ENCODE peak calls at places on chromosomes 13 and 19, in six cellular contexts. R is A549, Y is esophagus muscularis mucosa, C is transverse colon, U is tibial nerve, Q is H1. O is an unnamed sample.

GRCh38 chr13:35923347-35923746 is 207.8 kb downstream of the DCLK1 start:
- DNase-seq in C (no peak), R (peak; percentile 19), Y (no peak), Q (no peak), U (no peak), O (no peak)

GRCh38 chr13:112699318-112699918 is 9.6 kb downstream of the ATP11A start:
- DNase-seq in Q (no peak), U (no peak), R (no peak), Y (no peak), C (no peak), O (no peak)

GRCh38 chr19:35156673-35157014 is 2.1 kb downstream of the FXYD5 start:
- DNase-seq in U (no peak), Q (no peak), Y (no peak), R (no peak), C (no peak), O (no peak)

GRCh38 chr13:60112771-60113170 is 51.0 kb downstream of the DIAPH3 start:
- DNase-seq in Q (no peak), U (no peak), R (no peak), C (no peak), Y (no peak), O (no peak)

GRCh38 chr13:64925284-64925683 is 2304.9 kb downstream of the PCDH9 start:
- DNase-seq in C (no peak), Q (peak; percentile 55), U (no peak), R (no peak), Y (no peak), O (no peak)

GRCh38 chr13:29713841-29714240 is 118.4 kb upstream of the SLC7A1 start:
- DNase-seq in U (no peak), Y (no peak), R (peak; percentile 8), Q (no peak), C (no peak), O (no peak)

GRCh38 chr19:3065675-3066357 is 3.5 kb upstream of the TLE5 start:
- DNase-seq in Q (no peak), U (no peak), R (no peak), Y (no peak), C (peak; percentile 79), O (no peak)

GRCh38 chr19:53158119-53158656 is 665 bp downstream of the ZNF347 start:
- DNase-seq in U (no peak), Y (no peak), Q (peak; percentile 65), C (peak; percentile 39), R (no peak), O (peak; percentile 35)

GRCh38 chr13:24670927-24671326 is 9.3 kb upstream of the ATP12A start:
- DNase-seq in C (no peak), R (peak; percentile 60), U (no peak), Q (no peak), Y (no peak), O (no peak)

GRCh38 chr13:76980075-76980718 is 11.7 kb upstream of the CLN5 start:
- DNase-seq in Q (peak; percentile 99), Y (no peak), R (peak; percentile 59), C (peak; percentile 83), U (peak; percentile 69), O (peak; percentile 78)

GRCh38 chr13:106187092-106187491 is 348.4 kb downstream of the EFNB2 start:
- DNase-seq in R (no peak), Y (no peak), Q (no peak), U (no peak), C (no peak), O (no peak)

GRCh38 chr13:60258349-60258748 is 94.6 kb upstream of the DIAPH3 start:
- DNase-seq in Q (peak; percentile 61), C (no peak), R (no peak), Y (no peak), U (no peak), O (no peak)

GRCh38 chr19:3075605-3076431 is 13.5 kb upstream of the TLE5 start:
- DNase-seq in Y (no peak), C (peak; percentile 75), R (no peak), U (no peak), Q (peak; percentile 91), O (peak; percentile 80)

GRCh38 chr13:97367427-97367826 is 66.5 kb upstream of the RAP2A start:
- DNase-seq in Y (no peak), C (no peak), U (no peak), R (no peak), Q (no peak), O (no peak)

GRCh38 chr19:39128511-39129079 is 3.0 kb downstream of the PAK4 start:
- DNase-seq in U (no peak), Q (no peak), C (peak; percentile 53), Y (no peak), R (no peak), O (no peak)

GRCh38 chr19:53091413-53091812 is 11.8 kb downstream of the ZNF160 start:
- DNase-seq in Q (peak; percentile 81), U (no peak), C (no peak), Y (no peak), R (no peak), O (no peak)

GRCh38 chr19:49554701-49555181 is 25.6 kb downstream of the NOSIP start:
- DNase-seq in Y (no peak), U (no peak), R (no peak), Q (no peak), C (peak; percentile 44), O (no peak)

GRCh38 chr19:39926170-39926755 is 8.2 kb downstream of the FCGBP start:
- DNase-seq in Q (no peak), Y (no peak), R (no peak), C (no peak), U (no peak), O (no peak)

DNA sequence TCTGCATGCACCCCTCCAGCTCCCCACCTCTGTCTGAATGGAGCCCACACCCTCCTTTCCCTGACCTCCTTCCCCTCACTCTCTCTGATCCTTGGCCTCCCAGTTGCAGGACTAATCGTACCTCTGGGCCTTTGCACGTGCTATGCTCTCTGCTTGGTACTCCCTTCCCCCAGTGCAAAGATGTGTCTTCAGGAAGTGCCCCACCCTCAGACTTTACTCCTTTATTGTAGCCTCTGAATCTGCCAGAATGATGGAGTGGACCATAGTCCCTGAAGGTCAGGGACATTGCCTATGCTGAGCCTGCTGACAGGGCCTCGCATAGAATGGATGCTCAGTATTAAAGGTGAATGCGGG is 1.3 kb upstream of the JUND start:
- DNase-seq in U (no peak), R (peak; percentile 65), Q (no peak), Y (no peak), C (peak; percentile 77), O (peak; percentile 61)
- TF ChIP-seq EP300 in U (no peak), R (no peak), Q (no peak), Y (no peak), C (peak; percentile 85), O (no peak)

DNA sequence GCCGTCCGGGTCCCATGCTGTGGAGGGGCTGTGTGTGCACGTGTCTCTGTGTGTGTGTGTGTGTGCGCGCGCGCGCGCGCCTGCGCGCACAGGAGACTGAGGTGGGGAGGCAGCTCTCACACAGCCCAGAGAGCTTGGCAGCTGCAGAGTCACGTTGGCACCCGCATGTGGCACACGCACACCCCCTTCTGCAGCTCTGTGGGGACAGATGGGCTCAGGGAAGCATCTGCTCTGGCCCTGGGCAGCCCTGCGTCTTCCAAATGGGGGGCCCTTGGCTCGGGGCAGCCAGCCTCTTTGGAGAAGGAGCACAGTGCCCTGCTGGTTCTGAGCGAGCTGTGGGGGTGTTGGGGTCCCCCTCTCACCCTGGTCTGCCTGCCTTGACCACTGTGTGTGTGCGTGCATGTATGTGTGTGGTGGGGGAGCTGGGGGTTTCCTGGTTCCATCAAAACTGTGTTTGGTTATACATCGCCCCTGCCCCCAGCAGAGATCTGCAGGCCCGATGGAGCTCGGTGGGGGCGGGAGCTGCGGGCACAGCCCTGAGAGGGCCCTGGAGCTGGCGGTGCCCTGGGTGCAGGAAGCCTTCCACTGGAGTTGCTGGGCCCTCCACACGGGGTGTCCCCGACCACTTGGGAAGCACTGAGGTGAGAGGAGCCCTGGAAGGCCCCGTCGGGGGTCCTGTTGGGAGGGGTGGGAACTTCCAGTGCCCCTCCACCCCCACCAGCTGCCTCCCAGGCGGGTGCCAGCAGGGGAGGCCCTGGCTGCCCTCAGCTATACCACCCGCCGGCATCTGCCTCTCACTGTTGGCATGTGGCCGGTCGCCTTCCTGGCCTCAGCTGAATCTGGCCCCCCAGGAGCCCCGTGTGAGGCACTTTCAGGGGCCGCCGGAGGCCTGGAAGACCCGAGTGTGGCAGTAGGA is 67.2 kb downstream of the KDM4B start:
- DNase-seq in U (no peak), R (no peak), Q (no peak), C (no peak), Y (no peak), O (no peak)
- H3K4me1 ChIP-seq in U (peaks cover 28% of the 10 kb centered on the region), R (peaks cover 5% of the 10 kb centered on the region), Q (no peaks in the 10 kb centered on the region), C (peaks cover 26% of the 10 kb centered on the region), Y (peaks cover 61% of the 10 kb centered on the region), O (peaks cover 20% of the 10 kb centered on the region)

GRCh38 chr19:33124207-33125098 is 7.5 kb upstream of the WDR88 start:
- DNase-seq in C (no peak), Y (no peak), U (no peak), R (no peak), Q (no peak), O (no peak)
- TF ChIP-seq EP300 in C (no peak), Y (no peak), U (no peak), R (no peak), Q (no peak), O (no peak)

DNA sequence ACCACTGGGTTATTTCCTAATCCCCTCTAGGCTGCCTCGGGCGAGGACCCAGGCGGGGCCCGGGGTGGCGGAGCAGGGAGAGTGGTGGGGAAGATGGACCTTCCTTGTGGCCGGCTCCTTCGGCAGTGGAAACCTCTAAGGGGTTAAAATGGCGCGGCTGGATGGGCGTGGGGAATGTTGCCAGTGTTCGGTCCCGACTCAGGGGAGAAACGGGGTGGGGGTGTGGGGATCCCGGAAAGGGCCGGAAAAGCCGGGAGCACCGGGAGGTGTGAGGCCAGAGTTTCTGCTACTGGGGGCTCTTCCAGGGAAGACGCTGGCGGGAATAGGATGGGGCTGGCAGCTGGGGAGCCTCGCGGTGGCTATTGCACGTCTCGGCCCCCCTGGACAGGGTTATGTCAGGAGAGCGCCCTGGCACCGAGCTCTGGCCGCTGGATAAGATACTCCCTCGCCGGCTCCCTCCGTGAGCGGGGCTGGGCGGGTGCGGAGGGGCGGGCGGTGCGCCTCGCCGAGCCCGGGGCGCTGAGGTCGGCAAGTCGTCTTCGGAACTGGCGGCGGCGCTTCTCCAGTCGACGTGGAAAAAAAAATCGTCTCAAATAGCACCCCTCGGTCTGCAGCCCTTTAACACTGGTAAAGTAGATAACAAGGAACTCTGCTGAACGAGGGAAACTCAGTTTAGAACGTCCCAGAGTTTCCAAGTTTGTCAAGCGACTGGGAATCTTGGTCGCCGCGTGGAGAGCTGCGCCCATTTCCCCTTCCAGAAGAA is 114.9 kb downstream of the KCNRG start:
- DNase-seq in C (peak; percentile 48), Y (peak; percentile 91), R (peak; percentile 22), U (peak; percentile 63), Q (peak; percentile 77), O (peak; percentile 31)
- H3K4me1 ChIP-seq in C (peaks cover 48% of the 10 kb centered on the region), Y (peaks cover 63% of the 10 kb centered on the region), R (peaks cover 9% of the 10 kb centered on the region), U (peaks cover 27% of the 10 kb centered on the region), Q (peaks cover 8% of the 10 kb centered on the region), O (no peaks in the 10 kb centered on the region)